ENCODE peak calls at places on chromosomes 5 and 9, in eight cellular contexts. B, L, M, W, T, I, J and Z are unnamed samples.

GRCh38 chr5:33441241-33441844 is 578 bp downstream of the TARS1 start:
- DNase-seq in B (no peak), L (no peak), M (peak; percentile 60), W (no peak), T (peak; percentile 4), I (no peak), J (no peak), Z (no peak)

GRCh38 chr9:124259273-124260078 is 1.7 kb downstream of the NEK6 start:
- DNase-seq in B (no peak), L (peak; percentile 91), M (no peak), W (no peak), T (no peak), I (no peak), J (no peak), Z (no peak)

GRCh38 chr5:166428264-166428663 is 1863.2 kb upstream of the WWC1 start:
- DNase-seq in B (no peak), L (no peak), M (no peak), W (no peak), T (no peak), I (no peak), J (no peak), Z (no peak)

GRCh38 chr9:93237535-93237934 is 53.6 kb downstream of the WNK2 start:
- DNase-seq in B (no peak), L (no peak), M (no peak), W (peak; percentile 6), T (no peak), I (no peak), J (no peak), Z (peak; percentile 65)

GRCh38 chr9:88258012-88258411 is 119.7 kb upstream of the SPATA31C2 start:
- DNase-seq in B (no peak), L (peak; percentile 76), M (peak; percentile 14), W (no peak), T (no peak), I (no peak), J (no peak), Z (no peak)

GRCh38 chr5:74686962-74687751 is 2.1 kb downstream of the HEXB start:
- DNase-seq in B (no peak), L (no peak), M (no peak), W (no peak), T (no peak), I (no peak), J (no peak), Z (no peak)

GRCh38 chr9:69180670-69181069 is 6.6 kb downstream of the TJP2 start:
- DNase-seq in B (no peak), L (peak; percentile 75), M (peak; percentile 20), W (peak; percentile 47), T (peak; percentile 4), I (no peak), J (no peak), Z (no peak)

GRCh38 chr5:68055686-68056085 is 159.9 kb upstream of the PIK3R1 start:
- DNase-seq in B (no peak), L (no peak), M (no peak), W (no peak), T (no peak), I (no peak), J (no peak), Z (no peak)

GRCh38 chr5:122371511-122372151 is 59.6 kb downstream of the SNCAIP start:
- DNase-seq in B (no peak), L (no peak), M (no peak), W (no peak), T (no peak), I (no peak), J (no peak), Z (no peak)

GRCh38 chr9:23683021-23683431 is 143.0 kb downstream of the ELAVL2 start:
- DNase-seq in B (peak; percentile 39), L (no peak), M (no peak), W (no peak), T (no peak), I (no peak), J (no peak), Z (no peak)

GRCh38 chr5:137486707-137487106 is 12.4 kb downstream of the SPOCK1 start:
- DNase-seq in B (no peak), L (no peak), M (no peak), W (no peak), T (no peak), I (no peak), J (no peak), Z (no peak)

GRCh38 chr5:37424441-37424840 is 45.3 kb downstream of the WDR70 start:
- DNase-seq in B (no peak), L (no peak), M (no peak), W (no peak), T (no peak), I (no peak), J (no peak), Z (no peak)

GRCh38 chr5:102927007-102927406 is 171.9 kb downstream of the PAM start:
- DNase-seq in B (no peak), L (no peak), M (no peak), W (no peak), T (no peak), I (no peak), J (no peak), Z (no peak)

GRCh38 chr9:127778280-127779135 is at the start of gene SH2D3C:
- DNase-seq in B (no peak), L (no peak), M (no peak), W (peak; percentile 51), T (peak; percentile 41), I (no peak), J (no peak), Z (peak; percentile 44)

GRCh38 chr5:79035237-79035636 is 34.2 kb downstream of the DMGDH start:
- DNase-seq in B (no peak), L (no peak), M (no peak), W (no peak), T (no peak), I (no peak), J (no peak), Z (no peak)

GRCh38 chr5:137825165-137825564 is 42.5 kb upstream of the MYOT start:
- DNase-seq in B (no peak), L (no peak), M (no peak), W (no peak), T (no peak), I (no peak), J (no peak), Z (no peak)

GRCh38 chr9:69949396-69949795 is 94.3 kb upstream of the MAMDC2 start:
- DNase-seq in B (no peak), L (no peak), M (no peak), W (no peak), T (no peak), I (no peak), J (no peak), Z (no peak)

GRCh38 chr9:68546596-68547390 is 6.1 kb upstream of the TMEM252 start:
- DNase-seq in B (no peak), L (no peak), M (no peak), W (no peak), T (no peak), I (no peak), J (no peak), Z (peak; percentile 13)

GRCh38 chr5:172299916-172300439 is 16.4 kb upstream of the UBTD2 start:
- DNase-seq in B (no peak), L (no peak), M (no peak), W (no peak), T (no peak), I (peak; percentile 15), J (no peak), Z (no peak)

GRCh38 chr9:4762889-4763521 is 22.0 kb upstream of the AK3 start:
- DNase-seq in B (no peak), L (no peak), M (no peak), W (no peak), T (no peak), I (no peak), J (no peak), Z (no peak)

GRCh38 chr5:22699319-22699718 is 153.8 kb downstream of the CDH12 start:
- DNase-seq in B (no peak), L (no peak), M (no peak), W (no peak), T (no peak), I (no peak), J (no peak), Z (no peak)

GRCh38 chr9:137025120-137025966 is 2.7 kb downstream of the ABCA2 start:
- DNase-seq in B (peak; percentile 89), L (no peak), M (peak; percentile 98), W (no peak), T (no peak), I (no peak), J (peak; percentile 34), Z (no peak)

GRCh38 chr5:124963236-124963929 is 216.9 kb upstream of the ZNF608 start:
- DNase-seq in B (no peak), L (no peak), M (no peak), W (no peak), T (no peak), I (no peak), J (no peak), Z (peak; percentile 12)

GRCh38 chr9:81417299-81417675 is 272.1 kb downstream of the TLE1 start:
- DNase-seq in B (no peak), L (no peak), M (no peak), W (no peak), T (no peak), I (no peak), J (no peak), Z (no peak)

GRCh38 chr5:180201051-180201987 is 7.7 kb downstream of the RASGEF1C start:
- DNase-seq in B (peak; percentile 41), L (no peak), M (peak; percentile 31), W (no peak), T (no peak), I (peak; percentile 70), J (peak; percentile 59), Z (no peak)

GRCh38 chr5:140202078-140202477 is 27.1 kb downstream of the CYSTM1 start:
- DNase-seq in B (no peak), L (no peak), M (no peak), W (no peak), T (no peak), I (no peak), J (no peak), Z (no peak)

GRCh38 chr9:85723220-85723619 is 18.5 kb downstream of the AGTPBP1 start:
- DNase-seq in B (no peak), L (no peak), M (no peak), W (peak; percentile 48), T (peak; percentile 59), I (no peak), J (no peak), Z (peak; percentile 53)

GRCh38 chr5:10695055-10695649 is 65.9 kb downstream of the DAP start:
- DNase-seq in B (peak; percentile 74), L (peak; percentile 81), M (peak; percentile 72), W (no peak), T (no peak), I (peak; percentile 89), J (peak; percentile 50), Z (peak; percentile 13)

GRCh38 chr5:115366223-115366622 is 69.8 kb upstream of the CCDC112 start:
- DNase-seq in B (no peak), L (no peak), M (no peak), W (no peak), T (no peak), I (no peak), J (no peak), Z (no peak)

GRCh38 chr5:97192580-97193421 is 9.8 kb upstream of the RIOK2 start:
- DNase-seq in B (peak; percentile 52), L (no peak), M (no peak), W (no peak), T (no peak), I (peak; percentile 95), J (no peak), Z (no peak)

GRCh38 chr5:74493426-74493825 is 147.1 kb downstream of the ENC1 start:
- DNase-seq in B (no peak), L (no peak), M (no peak), W (no peak), T (no peak), I (no peak), J (no peak), Z (no peak)

GRCh38 chr5:154523704-154524103 is 45.7 kb upstream of the HAND1 start:
- DNase-seq in B (no peak), L (no peak), M (no peak), W (no peak), T (no peak), I (no peak), J (no peak), Z (no peak)

GRCh38 chr9:115593587-115594091 is 475.7 kb upstream of the TNC start:
- DNase-seq in B (peak; percentile 10), L (no peak), M (peak; percentile 54), W (no peak), T (no peak), I (no peak), J (no peak), Z (no peak)

GRCh38 chr5:39702928-39703327 is 278.1 kb upstream of the DAB2 start:
- DNase-seq in B (no peak), L (no peak), M (no peak), W (no peak), T (no peak), I (no peak), J (no peak), Z (no peak)